ENCODE peak calls at places on chromosomes 1 and 21, in six cellular contexts. X is A549, B is GM12891, D is breast epithelium, E is right lobe of liver, C is H1. G is an unnamed sample.

GRCh38 chr1:192522673-192523072 is 52.9 kb upstream of the RGS1 start:
- DNase-seq in X (no peak), B (no peak), D (no peak), E (no peak), C (no peak), G (no peak)

GRCh38 chr1:63087966-63088365 is 234.4 kb upstream of the FOXD3 start:
- DNase-seq in X (peak; percentile 12), B (no peak), D (no peak), E (no peak), C (no peak), G (no peak)

GRCh38 chr1:155083865-155084721 is 5.5 kb downstream of the EFNA3 start:
- DNase-seq in X (peak; percentile 74), B (no peak), D (peak; percentile 73), E (peak; percentile 54), C (no peak), G (peak; percentile 48)

GRCh38 chr1:61157420-61157987 is 75.1 kb downstream of the NFIA start:
- DNase-seq in X (no peak), B (no peak), D (no peak), E (no peak), C (no peak), G (no peak)

GRCh38 chr1:176858421-176858916 is 306.0 kb downstream of the ASTN1 start:
- DNase-seq in X (no peak), B (no peak), D (no peak), E (no peak), C (no peak), G (no peak)

GRCh38 chr1:38133781-38134180 is 87.2 kb upstream of the POU3F1 start:
- DNase-seq in X (no peak), B (no peak), D (no peak), E (no peak), C (no peak), G (no peak)

GRCh38 chr1:232709339-232709738 is 79.4 kb upstream of the SIPA1L2 start:
- DNase-seq in X (no peak), B (no peak), D (no peak), E (peak; percentile 35), C (no peak), G (no peak)

GRCh38 chr21:45510466-45510955 is 31.7 kb downstream of the SLC19A1 start:
- DNase-seq in X (no peak), B (no peak), D (no peak), E (peak; percentile 24), C (no peak), G (no peak)

GRCh38 chr21:40841524-40842196 is 5.3 kb downstream of the DSCAM start:
- DNase-seq in X (peak; percentile 42), B (no peak), D (no peak), E (peak; percentile 77), C (peak; percentile 34), G (no peak)

GRCh38 chr21:42468511-42469131 is 27.4 kb downstream of the RSPH1 start:
- DNase-seq in X (no peak), B (no peak), D (no peak), E (no peak), C (no peak), G (no peak)

GRCh38 chr21:17819114-17819877 is at the start of gene C21orf91:
- DNase-seq in X (peak; percentile 58), B (peak; percentile 61), D (peak; percentile 74), E (peak; percentile 93), C (peak; percentile 41), G (peak; percentile 89)

GRCh38 chr1:228791782-228792181 is 56.5 kb downstream of the RHOU start:
- DNase-seq in X (no peak), B (no peak), D (no peak), E (no peak), C (no peak), G (no peak)

GRCh38 chr1:225484657-225485606 is 57.1 kb upstream of the LBR start:
- DNase-seq in X (no peak), B (no peak), D (no peak), E (no peak), C (no peak), G (no peak)

GRCh38 chr1:187721216-187721615 is 892.5 kb downstream of the PLA2G4A start:
- DNase-seq in X (no peak), B (no peak), D (no peak), E (no peak), C (no peak), G (no peak)

GRCh38 chr1:53081384-53082066 is 19.5 kb downstream of the PODN start:
- DNase-seq in X (no peak), B (no peak), D (no peak), E (no peak), C (no peak), G (no peak)

GRCh38 chr1:201066986-201067385 is 43.5 kb upstream of the KIF21B start:
- DNase-seq in X (no peak), B (no peak), D (no peak), E (no peak), C (no peak), G (no peak)

GRCh38 chr1:61436016-61436415 is 288.9 kb downstream of the TM2D1 start:
- DNase-seq in X (no peak), B (no peak), D (no peak), E (no peak), C (no peak), G (no peak)

DNA sequence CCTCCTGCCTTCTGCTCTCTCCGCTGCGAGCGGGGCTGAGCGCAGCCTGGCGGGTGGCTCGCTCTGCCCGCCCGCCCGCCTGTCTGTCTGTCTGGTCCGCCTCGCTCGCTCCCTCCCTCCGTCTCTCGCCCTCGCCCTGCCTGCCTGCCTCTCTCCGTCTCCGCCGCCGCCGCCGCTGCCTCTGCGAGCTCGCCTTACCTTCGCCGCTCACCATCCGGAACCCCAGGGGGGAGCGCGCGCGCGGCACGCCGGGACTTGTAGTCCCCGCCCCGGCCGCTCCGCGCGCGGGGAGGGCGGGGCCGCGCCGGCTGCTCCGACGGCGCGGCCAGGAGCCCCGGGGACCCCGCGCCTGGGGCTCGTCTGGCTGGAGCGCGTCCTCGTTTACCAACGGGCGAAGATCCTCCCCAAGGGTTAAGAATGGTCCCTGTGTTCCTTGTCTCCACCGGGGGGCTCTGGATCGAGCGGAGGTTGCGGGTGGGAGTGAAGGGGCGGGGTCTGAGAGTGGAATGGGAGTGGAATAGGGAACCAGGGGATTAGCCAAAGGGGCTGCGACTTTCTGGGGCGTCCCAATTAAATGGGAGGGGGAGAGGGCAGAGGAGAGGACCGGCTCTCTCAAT is at the start of gene AHDC1:
- DNase-seq in X (peak; percentile 88), B (peak; percentile 96), D (peak; percentile 94), E (peak; percentile 95), C (no peak), G (peak; percentile 91)
- TF ChIP-seq POLR2A in X (peak; percentile 65), B (no peak), D (peak; percentile 75), E (peak; percentile 89), C (peak; percentile 68), G (peak; percentile 94)

DNA sequence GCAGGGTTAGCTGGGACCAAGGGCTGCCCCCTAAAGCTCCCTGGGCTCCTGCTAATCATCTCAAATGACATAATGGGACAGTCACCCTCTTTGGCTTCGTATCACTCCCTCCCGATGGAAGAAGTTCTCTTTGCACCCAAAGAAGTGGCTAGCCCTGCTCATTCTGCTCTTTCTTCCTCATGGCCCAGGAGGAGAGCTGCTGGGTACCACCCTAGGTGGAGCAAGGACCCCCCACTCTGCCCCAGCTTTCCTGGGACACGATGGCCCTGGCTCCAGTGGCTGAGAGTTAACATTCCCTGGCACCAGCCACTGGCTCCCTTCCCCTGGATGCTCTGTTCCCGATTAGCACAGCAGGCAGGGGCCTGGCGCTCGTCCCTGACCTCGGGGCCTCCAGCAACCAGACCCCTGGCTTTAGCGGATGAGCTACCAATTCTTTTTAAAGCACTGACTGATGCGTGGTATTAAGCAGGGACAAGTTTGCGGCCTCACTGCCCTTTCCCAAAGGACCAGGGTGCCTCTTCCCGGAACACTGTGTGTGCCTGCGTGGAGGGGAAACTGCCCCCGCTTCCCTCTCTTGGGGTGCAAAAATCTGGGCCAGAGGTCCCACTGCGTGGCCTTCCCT is 1.2 kb downstream of the MYOM3 start:
- DNase-seq in X (no peak), B (no peak), D (no peak), E (no peak), C (no peak), G (peak; percentile 57)
- TF ChIP-seq POLR2A in X (no peak), B (no peak), D (no peak), E (no peak), C (no peak), G (no peak)

GRCh38 chr21:33259995-33260394 is 6.2 kb upstream of the IL10RB start:
- DNase-seq in X (no peak), B (no peak), D (no peak), E (peak; percentile 47), C (no peak), G (no peak)
- TF ChIP-seq POLR2A in X (no peak), B (no peak), D (no peak), E (no peak), C (no peak), G (no peak)

GRCh38 chr1:64928325-64928724 is 38.0 kb downstream of the JAK1 start:
- DNase-seq in X (no peak), B (no peak), D (no peak), E (no peak), C (no peak), G (no peak)
- TF ChIP-seq POLR2A in X (no peak), B (no peak), D (no peak), E (no peak), C (no peak), G (no peak)

GRCh38 chr1:147167361-147167760 is 4.9 kb downstream of the PRKAB2 start:
- DNase-seq in X (peak; percentile 60), B (no peak), D (no peak), E (no peak), C (no peak), G (no peak)
- TF ChIP-seq POLR2A in X (no peak), B (no peak), D (no peak), E (no peak), C (no peak), G (no peak)

GRCh38 chr1:47128221-47128620 is 9.0 kb upstream of the CYP4A22 start:
- DNase-seq in X (no peak), B (no peak), D (no peak), E (no peak), C (no peak), G (no peak)
- TF ChIP-seq POLR2A in X (no peak), B (no peak), D (no peak), E (no peak), C (no peak), G (no peak)

GRCh38 chr1:20663969-20664715 is 3.0 kb upstream of the DDOST start:
- DNase-seq in X (no peak), B (no peak), D (no peak), E (no peak), C (no peak), G (no peak)

GRCh38 chr1:20662110-20662475 is 924 bp upstream of the DDOST start:
- DNase-seq in X (no peak), B (no peak), D (no peak), E (no peak), C (no peak), G (no peak)

GRCh38 chr1:20660363-20661234 is 570 bp downstream of the DDOST start:
- DNase-seq in X (no peak), B (no peak), D (no peak), E (no peak), C (no peak), G (no peak)

GRCh38 chr1:20663365-20663764 is 2.2 kb upstream of the DDOST start:
- DNase-seq in X (no peak), B (no peak), D (no peak), E (no peak), C (no peak), G (no peak)

GRCh38 chr1:20661235-20662109 is at the start of gene DDOST:
- DNase-seq in X (peak; percentile 95), B (peak; percentile 97), D (peak; percentile 90), E (peak; percentile 97), C (peak; percentile 98), G (peak; percentile 92)
- TF ChIP-seq POLR2A in X (peak; percentile 53), B (peak; percentile 88), D (no peak), E (peak; percentile 46), C (peak; percentile 86), G (peak; percentile 36)

G was measured in ovary.